ENCODE peak calls at places on chromosomes 2 and 18, in eight cellular contexts. W is GM12865, H is lung, V is endodermal cell, F is uterus, Y is fibroblast of lung, K is GM23248, N is mesendoderm. R is an unnamed sample.

GRCh38 chr18:39751926-39752325 is 2186.3 kb upstream of the CELF4 start:
- DNase-seq in W (no peak), H (no peak), V (no peak), F (no peak), Y (no peak), K (no peak), N (no peak), R (no peak)

GRCh38 chr2:198639580-198639979 is 818.2 kb downstream of the SATB2 start:
- DNase-seq in W (no peak), H (no peak), V (no peak), F (no peak), Y (no peak), K (peak; percentile 33), N (peak; percentile 22), R (no peak)

GRCh38 chr2:237618449-237618848 is 8.9 kb upstream of the LRRFIP1 start:
- DNase-seq in W (no peak), H (no peak), V (no peak), F (no peak), Y (peak; percentile 76), K (peak; percentile 83), N (no peak), R (no peak)

GRCh38 chr18:23711421-23711820 is 22.2 kb downstream of the LAMA3 start:
- DNase-seq in W (no peak), H (no peak), V (no peak), F (no peak), Y (no peak), K (no peak), N (no peak), R (no peak)

GRCh38 chr2:221518937-221519635 is 53.0 kb downstream of the EPHA4 start:
- DNase-seq in W (no peak), H (no peak), V (no peak), F (no peak), Y (peak; percentile 73), K (peak; percentile 18), N (peak; percentile 65), R (no peak)

GRCh38 chr2:182717451-182718215 is 1.6 kb downstream of the DNAJC10 start:
- DNase-seq in W (peak; percentile 54), H (no peak), V (no peak), F (no peak), Y (no peak), K (no peak), N (no peak), R (peak; percentile 22)

GRCh38 chr2:33068261-33068660 is 121.5 kb downstream of the LTBP1 start:
- DNase-seq in W (no peak), H (no peak), V (no peak), F (no peak), Y (peak; percentile 90), K (peak; percentile 80), N (no peak), R (no peak)

GRCh38 chr2:88450186-88450585 is 2.3 kb downstream of the FOXI3 start:
- DNase-seq in W (no peak), H (no peak), V (no peak), F (no peak), Y (no peak), K (no peak), N (no peak), R (no peak)

GRCh38 chr2:60549250-60550150 is 4.0 kb downstream of the BCL11A start:
- DNase-seq in W (peak; percentile 45), H (no peak), V (peak; percentile 85), F (no peak), Y (peak; percentile 38), K (peak; percentile 73), N (peak; percentile 77), R (peak; percentile 7)

GRCh38 chr2:234249873-234250272 is 199.4 kb downstream of the SPP2 start:
- DNase-seq in W (no peak), H (no peak), V (no peak), F (no peak), Y (peak; percentile 93), K (peak; percentile 88), N (peak; percentile 79), R (peak; percentile 36)

GRCh38 chr2:177992992-177993391 is 79.6 kb downstream of the PDE11A start:
- DNase-seq in W (no peak), H (no peak), V (no peak), F (no peak), Y (no peak), K (no peak), N (no peak), R (no peak)

GRCh38 chr2:166436976-166437375 is 57.1 kb downstream of the SCN7A start:
- DNase-seq in W (no peak), H (no peak), V (no peak), F (no peak), Y (no peak), K (no peak), N (no peak), R (no peak)

GRCh38 chr18:71443726-71444480 is 1100.2 kb downstream of the CBLN2 start:
- DNase-seq in W (no peak), H (no peak), V (no peak), F (no peak), Y (peak; percentile 93), K (no peak), N (peak; percentile 11), R (no peak)

GRCh38 chr18:57441395-57441794 is 6.2 kb downstream of the ONECUT2 start:
- DNase-seq in W (peak; percentile 64), H (no peak), V (peak; percentile 82), F (no peak), Y (peak; percentile 30), K (peak; percentile 76), N (peak; percentile 58), R (no peak)

GRCh38 chr2:221463235-221463896 is 108.7 kb downstream of the EPHA4 start:
- DNase-seq in W (no peak), H (no peak), V (no peak), F (no peak), Y (peak; percentile 59), K (no peak), N (no peak), R (no peak)

GRCh38 chr2:101273045-101273444 is 20.4 kb downstream of the CNOT11 start:
- DNase-seq in W (no peak), H (no peak), V (no peak), F (no peak), Y (no peak), K (no peak), N (no peak), R (no peak)

GRCh38 chr18:46010050-46010449 is 42.9 kb upstream of the EPG5 start:
- DNase-seq in W (no peak), H (no peak), V (no peak), F (no peak), Y (no peak), K (no peak), N (no peak), R (no peak)

GRCh38 chr2:174112073-174112472 is 136.3 kb downstream of the OLA1 start:
- DNase-seq in W (no peak), H (no peak), V (no peak), F (no peak), Y (no peak), K (no peak), N (no peak), R (no peak)

GRCh38 chr2:27303093-27304025 is 4.9 kb downstream of the UCN start:
- DNase-seq in W (peak; percentile 67), H (peak; percentile 60), V (peak; percentile 69), F (peak; percentile 40), Y (peak; percentile 54), K (peak; percentile 88), N (peak; percentile 85), R (peak; percentile 69)
- H3K4me3 ChIP-seq in W (no peak overlapping the region), H (no peak overlapping the region), V (no peak overlapping the region), F (peak overlapping the region; percentile 7), Y (peak overlapping the region; percentile 17), K (peak overlapping the region; percentile 51), N (no peak overlapping the region), R (no peak overlapping the region)

DNA sequence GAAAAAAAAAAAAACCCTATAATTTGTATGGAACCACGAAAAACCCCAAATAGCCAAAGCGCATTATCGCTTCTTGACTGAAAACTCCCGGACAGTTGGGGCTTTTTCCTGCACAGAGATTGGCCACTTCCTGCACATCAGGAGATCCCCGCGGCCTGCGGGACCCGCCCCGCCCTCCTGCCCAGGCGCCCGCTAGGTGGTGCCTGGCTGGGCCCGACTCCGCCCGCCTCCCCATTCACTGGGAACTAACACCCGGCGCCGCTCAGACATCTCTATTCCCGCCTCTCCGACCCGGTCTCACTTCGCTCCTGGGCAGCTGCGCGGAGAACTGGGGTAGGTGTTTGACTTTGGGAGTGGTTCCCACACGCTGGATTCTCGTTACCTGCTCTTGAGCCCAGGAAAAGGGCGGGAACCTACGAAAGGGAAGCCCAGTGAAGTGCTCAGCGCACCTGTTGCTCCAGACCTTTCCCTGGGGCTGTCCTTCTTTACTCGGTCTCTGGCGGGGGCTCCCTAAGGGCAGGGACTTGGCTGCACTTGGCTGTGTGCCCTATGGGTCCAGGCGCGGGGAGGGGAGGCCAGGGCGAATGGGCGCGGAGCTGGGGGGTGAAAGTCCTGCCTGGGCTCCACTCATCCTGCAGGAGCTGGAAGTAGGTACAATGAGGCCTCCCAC is at the start of gene HMSD:
- DNase-seq in W (peak; percentile 91), H (peak; percentile 74), V (peak; percentile 93), F (peak; percentile 25), Y (peak; percentile 45), K (peak; percentile 50), N (peak; percentile 81), R (peak; percentile 17)
- H3K4me3 ChIP-seq in W (peak within 1 kb of the TSS; percentile 96), H (peak within 1 kb of the TSS; percentile 4), V (peak within 1 kb of the TSS; percentile 56), F (peak within 1 kb of the TSS; percentile 3), Y (peak within 1 kb of the TSS; percentile 51), K (peak within 1 kb of the TSS; percentile 29), N (no peak within 1 kb of the TSS), R (peak within 1 kb of the TSS; percentile 2)

DNA sequence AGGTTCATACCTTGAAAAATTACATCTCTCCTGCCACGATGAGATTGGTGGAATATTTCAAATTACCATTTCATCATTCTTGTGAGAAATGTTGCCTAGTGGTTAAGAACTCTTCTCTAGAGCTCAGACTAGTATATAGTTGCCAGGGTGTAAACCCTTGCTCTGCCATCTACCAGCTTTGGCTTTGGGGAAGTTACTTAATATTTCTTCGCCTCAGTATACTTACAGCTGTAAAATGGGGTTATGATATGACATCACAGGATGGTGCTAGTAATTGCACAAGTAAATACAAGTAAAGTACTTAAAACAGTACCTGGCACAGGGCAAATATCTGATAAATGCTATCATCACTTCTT is 1.5 kb downstream of the SPOPL start:
- DNase-seq in W (peak; percentile 55), H (no peak), V (no peak), F (no peak), Y (peak; percentile 18), K (peak; percentile 26), N (no peak), R (peak; percentile 46)
- H3K4me3 ChIP-seq in W (peak overlapping the region; percentile 66), H (peak overlapping the region; percentile 97), V (peak overlapping the region; percentile 95), F (peak overlapping the region; percentile 97), Y (peak overlapping the region; percentile 70), K (peak overlapping the region; percentile 92), N (peak overlapping the region; percentile 48), R (no peak overlapping the region)

DNA sequence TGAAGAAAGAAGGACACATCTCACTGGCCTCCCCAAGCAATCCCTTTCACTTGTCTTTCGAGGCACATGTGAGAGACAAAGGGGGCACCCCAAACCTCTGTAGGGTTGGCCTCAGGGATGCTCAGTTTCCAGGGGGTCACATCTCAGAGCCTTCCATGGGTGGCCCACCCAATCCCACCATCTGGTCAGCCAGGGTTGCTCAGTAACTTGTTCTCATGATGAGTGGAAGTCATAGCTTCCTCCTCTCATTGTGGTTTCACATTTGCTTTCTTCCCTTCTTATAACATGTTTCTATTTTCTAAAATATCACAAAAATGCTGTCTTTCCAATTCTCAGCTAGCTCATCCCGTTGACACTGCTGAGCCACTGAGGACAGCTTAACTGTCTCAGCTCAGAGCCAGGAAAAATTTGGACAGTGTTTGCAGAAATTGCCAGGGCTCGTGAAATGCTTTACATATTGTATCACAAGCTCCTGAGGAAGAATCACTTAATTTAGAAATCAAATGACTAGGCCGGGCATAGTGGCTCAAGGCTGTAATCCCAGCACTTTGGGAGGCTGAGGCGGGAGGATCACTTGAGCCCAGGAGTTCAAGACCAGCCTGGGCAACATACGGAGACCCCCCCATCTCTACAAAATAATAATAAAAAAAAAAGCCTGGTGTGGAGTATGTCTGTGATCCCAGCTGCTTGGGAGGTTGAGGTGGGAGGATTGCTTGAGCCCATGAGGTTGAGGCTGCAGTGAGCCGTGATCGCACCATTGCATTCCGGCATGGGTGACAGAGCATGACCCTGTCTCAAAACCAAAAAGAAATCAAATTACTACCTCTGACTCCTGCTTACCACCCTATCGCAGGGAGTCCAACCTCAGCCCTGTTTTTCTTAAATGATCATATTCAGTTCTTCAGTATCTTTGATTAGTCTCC is 129.3 kb downstream of the PRKCE start:
- DNase-seq in W (peak; percentile 34), H (no peak), V (no peak), F (no peak), Y (no peak), K (peak; percentile 39), N (no peak), R (no peak)
- H3K4me3 ChIP-seq in W (no peak overlapping the region), H (no peak overlapping the region), V (no peak overlapping the region), F (no peak overlapping the region), Y (no peak overlapping the region), K (no peak overlapping the region), N (no peak overlapping the region), R (no peak overlapping the region)

R was measured in endothelial cell of umbilical vein.